ENCODE peak calls at places on chromosomes 7 and 10, in nine cellular contexts. One of them, this sample, is unnamed.

GRCh38 chr7:32658034-32658944 is 163.0 kb downstream of the AVL9 start:
- DNase-seq in fibroblast of mammary gland: peak; percentile 47
- DNase-seq in neural progenitor cell: no peak
- DNase-seq in tibial nerve: no peak
- DNase-seq in bronchial epithelial cell: peak; percentile 77
- DNase-seq in AG09309: no peak
- DNase-seq in heart left ventricle: no peak
- DNase-seq in body of pancreas: no peak
- DNase-seq in GM23338: no peak
- DNase-seq in this sample: peak; percentile 1

GRCh38 chr7:126959649-126960048 is 293.1 kb downstream of the GRM8 start:
- DNase-seq in fibroblast of mammary gland: no peak
- DNase-seq in neural progenitor cell: no peak
- DNase-seq in tibial nerve: no peak
- DNase-seq in bronchial epithelial cell: no peak
- DNase-seq in AG09309: no peak
- DNase-seq in heart left ventricle: no peak
- DNase-seq in body of pancreas: no peak
- DNase-seq in GM23338: no peak
- DNase-seq in this sample: no peak

GRCh38 chr7:45342236-45342635 is 184.6 kb downstream of the RAMP3 start:
- DNase-seq in fibroblast of mammary gland: no peak
- DNase-seq in neural progenitor cell: no peak
- DNase-seq in tibial nerve: no peak
- DNase-seq in bronchial epithelial cell: no peak
- DNase-seq in AG09309: no peak
- DNase-seq in heart left ventricle: no peak
- DNase-seq in body of pancreas: no peak
- DNase-seq in GM23338: no peak
- DNase-seq in this sample: no peak

GRCh38 chr10:70621497-70622078 is 19.0 kb upstream of the PRF1 start:
- DNase-seq in fibroblast of mammary gland: no peak
- DNase-seq in neural progenitor cell: no peak
- DNase-seq in tibial nerve: no peak
- DNase-seq in bronchial epithelial cell: no peak
- DNase-seq in AG09309: no peak
- DNase-seq in heart left ventricle: no peak
- DNase-seq in body of pancreas: no peak
- DNase-seq in GM23338: no peak
- DNase-seq in this sample: no peak

GRCh38 chr10:51918921-51919325 is 219.5 kb upstream of the CSTF2T start:
- DNase-seq in fibroblast of mammary gland: no peak
- DNase-seq in neural progenitor cell: no peak
- DNase-seq in tibial nerve: no peak
- DNase-seq in bronchial epithelial cell: no peak
- DNase-seq in AG09309: no peak
- DNase-seq in heart left ventricle: no peak
- DNase-seq in body of pancreas: no peak
- DNase-seq in GM23338: no peak
- DNase-seq in this sample: no peak

GRCh38 chr7:126535176-126535575 is 717.6 kb downstream of the GRM8 start:
- DNase-seq in fibroblast of mammary gland: no peak
- DNase-seq in neural progenitor cell: no peak
- DNase-seq in tibial nerve: no peak
- DNase-seq in bronchial epithelial cell: no peak
- DNase-seq in AG09309: no peak
- DNase-seq in heart left ventricle: no peak
- DNase-seq in body of pancreas: no peak
- DNase-seq in GM23338: no peak
- DNase-seq in this sample: no peak

GRCh38 chr7:50321678-50322077 is 17.2 kb downstream of the IKZF1 start:
- DNase-seq in fibroblast of mammary gland: no peak
- DNase-seq in neural progenitor cell: no peak
- DNase-seq in tibial nerve: no peak
- DNase-seq in bronchial epithelial cell: no peak
- DNase-seq in AG09309: no peak
- DNase-seq in heart left ventricle: no peak
- DNase-seq in body of pancreas: no peak
- DNase-seq in GM23338: no peak
- DNase-seq in this sample: no peak

GRCh38 chr10:132018446-132018845 is 36.7 kb upstream of the BNIP3 start:
- DNase-seq in fibroblast of mammary gland: no peak
- DNase-seq in neural progenitor cell: no peak
- DNase-seq in tibial nerve: no peak
- DNase-seq in bronchial epithelial cell: no peak
- DNase-seq in AG09309: no peak
- DNase-seq in heart left ventricle: no peak
- DNase-seq in body of pancreas: no peak
- DNase-seq in GM23338: no peak
- DNase-seq in this sample: no peak

GRCh38 chr7:122305475-122306319 is 1.1 kb upstream of the FEZF1 start:
- DNase-seq in fibroblast of mammary gland: no peak
- DNase-seq in neural progenitor cell: peak; percentile 79
- DNase-seq in tibial nerve: no peak
- DNase-seq in bronchial epithelial cell: no peak
- DNase-seq in AG09309: no peak
- DNase-seq in heart left ventricle: no peak
- DNase-seq in body of pancreas: peak; percentile 17
- DNase-seq in GM23338: peak; percentile 70
- DNase-seq in this sample: no peak

GRCh38 chr10:85612378-85612775 is 754.2 kb downstream of the GRID1 start:
- DNase-seq in fibroblast of mammary gland: no peak
- DNase-seq in neural progenitor cell: no peak
- DNase-seq in tibial nerve: no peak
- DNase-seq in bronchial epithelial cell: no peak
- DNase-seq in AG09309: no peak
- DNase-seq in heart left ventricle: no peak
- DNase-seq in body of pancreas: no peak
- DNase-seq in GM23338: no peak
- DNase-seq in this sample: no peak

GRCh38 chr10:101938316-101939272 is 95.0 kb upstream of the KCNIP2 start:
- DNase-seq in fibroblast of mammary gland: peak; percentile 89
- DNase-seq in neural progenitor cell: no peak
- DNase-seq in tibial nerve: no peak
- DNase-seq in bronchial epithelial cell: peak; percentile 77
- DNase-seq in AG09309: peak; percentile 48
- DNase-seq in heart left ventricle: no peak
- DNase-seq in body of pancreas: no peak
- DNase-seq in GM23338: no peak
- DNase-seq in this sample: no peak

GRCh38 chr10:110207805-110208613 is 604 bp downstream of the MXI1 start:
- DNase-seq in fibroblast of mammary gland: peak; percentile 28
- DNase-seq in neural progenitor cell: peak; percentile 81
- DNase-seq in tibial nerve: no peak
- DNase-seq in bronchial epithelial cell: peak; percentile 12
- DNase-seq in AG09309: no peak
- DNase-seq in heart left ventricle: peak; percentile 45
- DNase-seq in body of pancreas: peak; percentile 49
- DNase-seq in GM23338: peak; percentile 74
- DNase-seq in this sample: no peak

DNA sequence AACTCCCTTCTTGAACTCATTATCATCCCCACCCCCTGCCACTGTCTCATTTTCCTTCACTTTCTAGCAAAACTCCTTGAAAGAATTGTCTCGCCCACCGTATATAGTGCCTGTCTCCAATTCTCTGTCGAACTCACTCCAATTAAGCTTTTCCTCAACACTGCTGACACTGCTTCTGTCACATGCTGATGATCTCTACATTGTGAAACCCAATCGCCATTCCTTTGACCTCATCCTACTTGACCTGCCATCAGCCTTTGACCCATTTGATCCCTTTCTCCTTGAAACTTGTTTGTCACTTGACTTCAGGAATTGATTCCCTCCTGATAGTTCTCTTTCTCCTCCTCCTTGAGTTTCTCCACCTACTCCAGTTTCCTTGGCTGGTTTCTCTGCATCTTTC is 54.8 kb downstream of the CCDC71L start:
- DNase-seq in fibroblast of mammary gland: no peak
- DNase-seq in neural progenitor cell: no peak
- DNase-seq in tibial nerve: no peak
- DNase-seq in bronchial epithelial cell: no peak
- DNase-seq in AG09309: no peak
- DNase-seq in heart left ventricle: no peak
- DNase-seq in body of pancreas: no peak
- DNase-seq in GM23338: no peak
- DNase-seq in this sample: no peak
- TF ChIP-seq CTCF in fibroblast of mammary gland: no peak
- TF ChIP-seq CTCF in neural progenitor cell: no peak
- TF ChIP-seq CTCF in tibial nerve: no peak
- TF ChIP-seq CTCF in bronchial epithelial cell: no peak
- TF ChIP-seq CTCF in AG09309: no peak
- TF ChIP-seq CTCF in heart left ventricle: no peak
- TF ChIP-seq CTCF in body of pancreas: no peak
- TF ChIP-seq CTCF in GM23338: no peak
- TF ChIP-seq CTCF in this sample: no peak

GRCh38 chr10:96890172-96890513 is 58.0 kb downstream of the LCOR start:
- DNase-seq in fibroblast of mammary gland: no peak
- DNase-seq in neural progenitor cell: no peak
- DNase-seq in tibial nerve: no peak
- DNase-seq in bronchial epithelial cell: peak; percentile 69
- DNase-seq in AG09309: no peak
- DNase-seq in heart left ventricle: no peak
- DNase-seq in body of pancreas: peak; percentile 31
- DNase-seq in GM23338: peak; percentile 28
- DNase-seq in this sample: no peak
- H3K4me3 ChIP-seq in fibroblast of mammary gland: no peak overlapping the region
- H3K4me3 ChIP-seq in neural progenitor cell: no peak overlapping the region
- H3K4me3 ChIP-seq in tibial nerve: no peak overlapping the region
- H3K4me3 ChIP-seq in bronchial epithelial cell: no peak overlapping the region
- H3K4me3 ChIP-seq in AG09309: no peak overlapping the region
- H3K4me3 ChIP-seq in heart left ventricle: no peak overlapping the region
- H3K4me3 ChIP-seq in body of pancreas: no peak overlapping the region
- H3K4me3 ChIP-seq in GM23338: no peak overlapping the region
- H3K4me3 ChIP-seq in this sample: no peak overlapping the region

GRCh38 chr7:28414453-28414852 is 2.1 kb downstream of the CREB5 start:
- DNase-seq in fibroblast of mammary gland: no peak
- DNase-seq in neural progenitor cell: no peak
- DNase-seq in tibial nerve: no peak
- DNase-seq in bronchial epithelial cell: no peak
- DNase-seq in AG09309: no peak
- DNase-seq in heart left ventricle: no peak
- DNase-seq in body of pancreas: no peak
- DNase-seq in GM23338: no peak
- DNase-seq in this sample: no peak

GRCh38 chr7:28408974-28409715 is 3.2 kb upstream of the CREB5 start:
- DNase-seq in fibroblast of mammary gland: peak; percentile 99
- DNase-seq in neural progenitor cell: peak; percentile 91
- DNase-seq in tibial nerve: peak; percentile 99
- DNase-seq in bronchial epithelial cell: peak; percentile 94
- DNase-seq in AG09309: peak; percentile 84
- DNase-seq in heart left ventricle: peak; percentile 97
- DNase-seq in body of pancreas: peak; percentile 95
- DNase-seq in GM23338: peak; percentile 96
- DNase-seq in this sample: peak; percentile 13

GRCh38 chr7:28410628-28411578 is 1.4 kb upstream of the CREB5 start:
- DNase-seq in fibroblast of mammary gland: peak; percentile 86
- DNase-seq in neural progenitor cell: peak; percentile 61
- DNase-seq in tibial nerve: peak; percentile 67
- DNase-seq in bronchial epithelial cell: peak; percentile 89
- DNase-seq in AG09309: no peak
- DNase-seq in heart left ventricle: peak; percentile 49
- DNase-seq in body of pancreas: peak; percentile 30
- DNase-seq in GM23338: peak; percentile 55
- DNase-seq in this sample: no peak

GRCh38 chr7:28409716-28410627 is 2.3 kb upstream of the CREB5 start:
- DNase-seq in fibroblast of mammary gland: peak; percentile 35
- DNase-seq in neural progenitor cell: peak; percentile 75
- DNase-seq in tibial nerve: peak; percentile 20
- DNase-seq in bronchial epithelial cell: no peak
- DNase-seq in AG09309: no peak
- DNase-seq in heart left ventricle: peak; percentile 64
- DNase-seq in body of pancreas: peak; percentile 42
- DNase-seq in GM23338: peak; percentile 81
- DNase-seq in this sample: no peak

DNA sequence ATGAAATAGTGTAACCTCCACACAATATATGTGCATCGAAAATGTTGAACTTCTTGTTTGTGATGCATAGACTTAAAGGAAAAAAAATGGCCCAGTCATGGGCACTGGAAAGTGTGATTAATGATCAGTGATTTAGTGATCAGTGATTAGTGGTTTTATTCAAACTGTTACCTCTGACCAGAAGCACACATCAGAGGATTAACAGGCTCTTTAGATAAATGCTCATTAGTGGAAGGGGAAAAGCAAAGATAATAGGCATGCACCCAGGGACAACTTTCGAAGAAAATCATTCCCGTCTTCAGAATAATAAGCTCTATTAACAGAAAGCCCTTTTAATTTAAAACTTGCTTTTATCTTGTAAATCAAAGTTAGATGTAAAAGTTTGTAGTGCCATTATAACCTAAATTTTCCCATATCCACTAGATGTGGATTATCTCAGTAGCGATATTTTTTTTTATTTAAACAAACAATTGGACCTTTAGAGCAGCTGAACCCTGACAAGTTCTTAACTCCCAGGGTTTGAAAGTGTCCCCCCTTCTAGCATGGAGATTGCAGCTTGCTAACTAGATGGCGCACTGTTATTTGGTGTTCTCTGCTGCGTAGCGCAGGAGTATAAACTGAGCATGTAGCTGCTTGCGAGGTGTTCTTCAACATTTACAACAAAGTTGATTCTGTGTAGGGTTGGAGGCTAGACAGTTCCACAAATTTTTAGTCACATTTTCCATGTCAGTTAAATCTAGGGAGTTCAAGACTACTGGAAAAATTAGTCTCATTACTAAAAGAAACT is at the start of gene CREB5:
- DNase-seq in fibroblast of mammary gland: peak; percentile 39
- DNase-seq in neural progenitor cell: peak; percentile 72
- DNase-seq in tibial nerve: no peak
- DNase-seq in bronchial epithelial cell: peak; percentile 49
- DNase-seq in AG09309: no peak
- DNase-seq in heart left ventricle: no peak
- DNase-seq in body of pancreas: no peak
- DNase-seq in GM23338: peak; percentile 65
- DNase-seq in this sample: no peak
- TF ChIP-seq CTCF in fibroblast of mammary gland: peak; percentile 24
- TF ChIP-seq CTCF in neural progenitor cell: peak; percentile 56
- TF ChIP-seq CTCF in tibial nerve: no peak
- TF ChIP-seq CTCF in bronchial epithelial cell: peak; percentile 14
- TF ChIP-seq CTCF in AG09309: no peak
- TF ChIP-seq CTCF in heart left ventricle: no peak
- TF ChIP-seq CTCF in body of pancreas: no peak
- TF ChIP-seq CTCF in GM23338: peak; percentile 81
- TF ChIP-seq CTCF in this sample: peak; percentile 66

DNA sequence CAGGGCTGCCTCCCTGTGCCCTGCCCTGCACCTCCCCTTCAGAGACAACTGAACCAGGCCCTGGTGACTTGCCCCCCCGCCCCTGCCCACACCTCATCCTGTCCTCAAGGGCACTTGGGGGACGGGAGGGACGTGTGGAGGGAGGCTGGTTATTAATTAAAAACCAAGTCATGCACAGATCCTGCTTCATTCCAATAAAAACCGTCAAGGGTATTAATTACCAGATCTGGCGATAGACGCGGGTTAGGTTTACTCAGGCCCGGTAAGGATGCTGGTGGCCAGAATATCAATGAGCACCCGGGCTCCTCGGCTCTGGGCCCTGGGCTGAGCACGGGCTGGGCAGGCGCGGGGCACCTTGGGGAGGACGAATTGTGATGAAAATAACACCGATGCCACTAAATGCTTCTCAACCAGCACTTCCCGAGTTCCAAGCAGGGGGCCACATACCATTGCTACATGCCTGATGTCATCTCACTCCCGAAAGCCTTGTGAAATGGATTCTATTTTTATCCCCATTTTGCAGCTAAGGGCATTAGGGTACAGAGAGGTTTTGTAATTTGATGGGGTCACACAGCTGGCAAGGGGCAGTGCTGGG is 24.5 kb upstream of the GTF2IRD1 start:
- DNase-seq in fibroblast of mammary gland: peak; percentile 43
- DNase-seq in neural progenitor cell: peak; percentile 23
- DNase-seq in tibial nerve: no peak
- DNase-seq in bronchial epithelial cell: no peak
- DNase-seq in AG09309: peak; percentile 51
- DNase-seq in heart left ventricle: peak; percentile 16
- DNase-seq in body of pancreas: peak; percentile 41
- DNase-seq in GM23338: peak; percentile 81
- DNase-seq in this sample: no peak
- H3K4me3 ChIP-seq in fibroblast of mammary gland: no peak overlapping the region
- H3K4me3 ChIP-seq in neural progenitor cell: no peak overlapping the region
- H3K4me3 ChIP-seq in tibial nerve: no peak overlapping the region
- H3K4me3 ChIP-seq in bronchial epithelial cell: no peak overlapping the region
- H3K4me3 ChIP-seq in AG09309: no peak overlapping the region
- H3K4me3 ChIP-seq in heart left ventricle: no peak overlapping the region
- H3K4me3 ChIP-seq in body of pancreas: no peak overlapping the region
- H3K4me3 ChIP-seq in GM23338: peak overlapping the region; percentile 35
- H3K4me3 ChIP-seq in this sample: no peak overlapping the region